ENCODE peak calls at places on chromosome 21, in ten cellular contexts. O, A, L, S, B, I, X, D, Q and M are unnamed samples.

GRCh38 chr21:34889287-34889536 is 159.9 kb downstream of the RUNX1 start:
- DNase-seq in B (peak), L (no peak), D (no peak), O (peak), X (peak), Q (peak), S (no peak), I (no peak), A (peak), M (no peak)

GRCh38 chr21:38293113-38293512 is 36.3 kb downstream of the KCNJ15 start:
- DNase-seq in L (no peak), O (no peak), S (no peak), X (no peak), B (peak), D (no peak), A (no peak), Q (no peak), I (no peak), M (no peak)

GRCh38 chr21:43188712-43189151 is 19.9 kb downstream of the CRYAA start:
- DNase-seq in Q (no peak), A (peak), L (no peak), B (no peak), O (peak), D (no peak), S (no peak), X (no peak), I (no peak), M (no peak)

GRCh38 chr21:32257952-32258785 is 20.7 kb downstream of the MIS18A start:
- DNase-seq in X (peak), L (peak), Q (peak), D (peak), B (peak), I (no peak), O (peak), A (no peak), S (peak), M (peak)

GRCh38 chr21:36419241-36419640 is 34.0 kb downstream of the CHAF1B start:
- DNase-seq in X (no peak), L (no peak), B (no peak), S (no peak), I (no peak), A (peak), D (no peak), O (no peak), Q (no peak), M (no peak)

GRCh38 chr21:43298546-43299440 is 128.1 kb downstream of the SIK1 start:
- DNase-seq in L (no peak), D (no peak), B (no peak), O (no peak), X (no peak), A (peak), Q (no peak), S (no peak), I (no peak), M (no peak)

GRCh38 chr21:29002442-29003144 is 9.9 kb upstream of the LTN1 start:
- DNase-seq in Q (peak), S (peak), B (peak), I (peak), D (peak), O (peak), L (peak), X (peak), A (peak), M (no peak)

GRCh38 chr21:42567861-42568260 is 54.2 kb downstream of the SLC37A1 start:
- DNase-seq in O (no peak), S (no peak), I (no peak), B (no peak), L (no peak), D (no peak), Q (no peak), A (peak), X (no peak), M (no peak)

GRCh38 chr21:28069446-28069845 is 923.2 kb downstream of the LTN1 start:
- DNase-seq in A (no peak), S (no peak), Q (peak), X (peak), D (no peak), L (no peak), I (no peak), O (peak), B (no peak), M (no peak)

GRCh38 chr21:37319551-37319950 is 47.0 kb upstream of the DYRK1A start:
- DNase-seq in I (no peak), L (no peak), D (no peak), B (no peak), Q (no peak), X (no peak), O (no peak), S (no peak), A (no peak), M (peak)

GRCh38 chr21:41247976-41248545 is 68.5 kb upstream of the FAM3B start:
- DNase-seq in L (no peak), A (no peak), O (no peak), Q (no peak), S (no peak), B (no peak), X (no peak), D (no peak), I (no peak), M (no peak)

GRCh38 chr21:15279484-15279883 is 214.7 kb upstream of the NRIP1 start:
- DNase-seq in Q (no peak), A (no peak), B (no peak), X (peak), D (no peak), I (no peak), O (no peak), S (no peak), L (no peak), M (no peak)

GRCh38 chr21:46191686-46192575 is 7.7 kb upstream of the SPATC1L start:
- DNase-seq in X (no peak), B (no peak), L (no peak), S (no peak), O (no peak), Q (no peak), I (no peak), D (no peak), A (peak), M (no peak)

GRCh38 chr21:36396971-36397370 is 11.8 kb downstream of the CHAF1B start:
- DNase-seq in L (no peak), A (no peak), X (no peak), Q (no peak), S (no peak), B (no peak), D (no peak), I (no peak), O (no peak), M (no peak)

GRCh38 chr21:16473965-16474364 is 744.2 kb downstream of the USP25 start:
- DNase-seq in I (no peak), S (no peak), X (no peak), Q (no peak), O (peak), L (no peak), B (no peak), D (no peak), A (no peak), M (no peak)

GRCh38 chr21:35943752-35944151 is 116.6 kb downstream of the SETD4 start:
- DNase-seq in A (no peak), B (no peak), X (no peak), I (no peak), D (peak), O (no peak), L (no peak), S (no peak), Q (no peak), M (no peak)

GRCh38 chr21:35988396-35989140 is 71.8 kb downstream of the SETD4 start:
- DNase-seq in O (no peak), Q (no peak), X (no peak), I (no peak), L (no peak), D (no peak), A (no peak), S (no peak), B (no peak), M (no peak)

GRCh38 chr21:16071082-16071481 is 341.3 kb downstream of the USP25 start:
- DNase-seq in X (peak), I (no peak), Q (no peak), D (peak), L (no peak), O (peak), A (peak), B (no peak), S (no peak), M (no peak)

GRCh38 chr21:39633043-39633442 is 20.3 kb downstream of the B3GALT5 start:
- DNase-seq in S (no peak), A (no peak), O (peak), X (peak), B (peak), Q (peak), D (no peak), I (no peak), L (peak), M (no peak)

GRCh38 chr21:42227909-42228708 is 9.2 kb downstream of the ABCG1 start:
- DNase-seq in O (peak), D (peak), B (peak), I (no peak), X (peak), A (peak), Q (peak), L (peak), S (peak), M (no peak)

GRCh38 chr21:32611471-32611997 is 643 bp downstream of the CFAP298 start:
- DNase-seq in S (peak), X (peak), L (no peak), B (peak), Q (no peak), A (no peak), D (peak), O (peak), I (no peak), M (no peak)

GRCh38 chr21:45016491-45017375 is 57.6 kb upstream of the ADARB1 start:
- DNase-seq in O (no peak), Q (no peak), B (no peak), S (no peak), L (no peak), I (no peak), D (no peak), A (peak), X (no peak), M (no peak)

GRCh38 chr21:35962917-35963316 is 97.4 kb downstream of the SETD4 start:
- DNase-seq in O (no peak), D (no peak), L (no peak), I (no peak), A (no peak), X (no peak), B (no peak), Q (no peak), S (no peak), M (no peak)

GRCh38 chr21:44987301-44987885 is 47.6 kb downstream of the SLX9 start:
- DNase-seq in Q (no peak), L (no peak), X (no peak), O (no peak), D (no peak), A (peak), S (no peak), I (no peak), B (no peak), M (no peak)

GRCh38 chr21:38869946-38870345 is 64.2 kb downstream of the ETS2 start:
- DNase-seq in A (no peak), Q (peak), X (no peak), D (peak), B (peak), O (peak), S (no peak), L (no peak), I (peak), M (no peak)

GRCh38 chr21:15063081-15063820 is 1.5 kb downstream of the NRIP1 start:
- DNase-seq in Q (peak), X (peak), L (no peak), B (peak), I (no peak), A (no peak), O (peak), D (peak), S (no peak), M (no peak)

GRCh38 chr21:42009018-42009830 is 936 bp downstream of the ZBTB21 start:
- DNase-seq in A (peak), B (peak), D (peak), X (peak), O (peak), L (no peak), S (no peak), Q (peak), I (no peak), M (no peak)

GRCh38 chr21:45324430-45325205 is 36.9 kb upstream of the POFUT2 start:
- DNase-seq in S (no peak), X (peak), A (peak), I (no peak), O (peak), B (no peak), L (no peak), D (no peak), Q (no peak), M (no peak)

GRCh38 chr21:42195378-42196031 is 23.4 kb upstream of the ABCG1 start:
- DNase-seq in O (no peak), X (peak), B (no peak), L (no peak), D (no peak), Q (no peak), S (no peak), A (no peak), I (no peak), M (no peak)

GRCh38 chr21:46000731-46001641 is 19.4 kb downstream of the COL6A1 start:
- DNase-seq in X (no peak), D (no peak), L (no peak), B (no peak), Q (no peak), I (no peak), S (no peak), O (no peak), A (peak), M (no peak)

GRCh38 chr21:27248791-27249190 is 281.9 kb upstream of the ADAMTS5 start:
- DNase-seq in D (no peak), B (no peak), L (no peak), X (no peak), O (peak), Q (no peak), S (no peak), A (no peak), I (no peak), M (no peak)

GRCh38 chr21:46117586-46118304 is 19.8 kb downstream of the COL6A2 start:
- DNase-seq in I (no peak), S (peak), O (no peak), L (no peak), A (peak), D (no peak), B (no peak), Q (no peak), X (no peak), M (no peak)